ENCODE peak calls at places on chromosome 6, in seven cellular contexts. One of them, this sample, is unnamed.

GRCh38 chr6:7496266-7496875 is 45.1 kb upstream of the DSP start:
- DNase-seq in CD8-positive, alpha-beta T cell: no peak
- DNase-seq in GM23338: no peak
- DNase-seq in mesenchymal stem cell: no peak
- DNase-seq in pancreas: no peak
- DNase-seq in PC-3: peak; percentile 35
- DNase-seq in tibial nerve: no peak
- DNase-seq in this sample: no peak

GRCh38 chr6:139374357-139375238 is at the start of gene CITED2:
- DNase-seq in CD8-positive, alpha-beta T cell: peak; percentile 89
- DNase-seq in GM23338: peak; percentile 93
- DNase-seq in mesenchymal stem cell: peak; percentile 97
- DNase-seq in pancreas: peak; percentile 96
- DNase-seq in PC-3: peak; percentile 91
- DNase-seq in tibial nerve: peak; percentile 95
- DNase-seq in this sample: peak; percentile 90

GRCh38 chr6:39901670-39902069 is 32.6 kb downstream of the MOCS1 start:
- DNase-seq in CD8-positive, alpha-beta T cell: no peak
- DNase-seq in GM23338: no peak
- DNase-seq in mesenchymal stem cell: no peak
- DNase-seq in pancreas: no peak
- DNase-seq in PC-3: no peak
- DNase-seq in tibial nerve: no peak
- DNase-seq in this sample: no peak

GRCh38 chr6:7921071-7921470 is 10.5 kb upstream of the TXNDC5 start:
- DNase-seq in CD8-positive, alpha-beta T cell: no peak
- DNase-seq in GM23338: no peak
- DNase-seq in mesenchymal stem cell: no peak
- DNase-seq in pancreas: no peak
- DNase-seq in PC-3: no peak
- DNase-seq in tibial nerve: no peak
- DNase-seq in this sample: no peak

GRCh38 chr6:10713962-10714361 is 8.9 kb upstream of the TMEM14C start:
- DNase-seq in CD8-positive, alpha-beta T cell: no peak
- DNase-seq in GM23338: no peak
- DNase-seq in mesenchymal stem cell: no peak
- DNase-seq in pancreas: no peak
- DNase-seq in PC-3: no peak
- DNase-seq in tibial nerve: no peak
- DNase-seq in this sample: no peak

GRCh38 chr6:56693246-56693607 is 50.5 kb upstream of the DST start:
- DNase-seq in CD8-positive, alpha-beta T cell: no peak
- DNase-seq in GM23338: no peak
- DNase-seq in mesenchymal stem cell: peak; percentile 94
- DNase-seq in pancreas: no peak
- DNase-seq in PC-3: peak; percentile 89
- DNase-seq in tibial nerve: peak; percentile 83
- DNase-seq in this sample: no peak

GRCh38 chr6:79427721-79428120 is 109.5 kb downstream of the LCA5 start:
- DNase-seq in CD8-positive, alpha-beta T cell: no peak
- DNase-seq in GM23338: no peak
- DNase-seq in mesenchymal stem cell: no peak
- DNase-seq in pancreas: no peak
- DNase-seq in PC-3: no peak
- DNase-seq in tibial nerve: no peak
- DNase-seq in this sample: no peak

GRCh38 chr6:89443658-89444057 is 10.7 kb downstream of the ANKRD6 start:
- DNase-seq in CD8-positive, alpha-beta T cell: no peak
- DNase-seq in GM23338: no peak
- DNase-seq in mesenchymal stem cell: no peak
- DNase-seq in pancreas: no peak
- DNase-seq in PC-3: no peak
- DNase-seq in tibial nerve: no peak
- DNase-seq in this sample: no peak

GRCh38 chr6:71387179-71387578 is 98.6 kb downstream of the OGFRL1 start:
- DNase-seq in CD8-positive, alpha-beta T cell: no peak
- DNase-seq in GM23338: no peak
- DNase-seq in mesenchymal stem cell: peak; percentile 75
- DNase-seq in pancreas: no peak
- DNase-seq in PC-3: no peak
- DNase-seq in tibial nerve: no peak
- DNase-seq in this sample: no peak

GRCh38 chr6:68634503-68635411 is at the start of gene ADGRB3:
- DNase-seq in CD8-positive, alpha-beta T cell: peak; percentile 20
- DNase-seq in GM23338: peak; percentile 79
- DNase-seq in mesenchymal stem cell: peak; percentile 83
- DNase-seq in pancreas: peak; percentile 74
- DNase-seq in PC-3: peak; percentile 51
- DNase-seq in tibial nerve: peak; percentile 65
- DNase-seq in this sample: peak; percentile 68

GRCh38 chr6:55941713-55942112 is 66.3 kb upstream of the BMP5 start:
- DNase-seq in CD8-positive, alpha-beta T cell: no peak
- DNase-seq in GM23338: peak; percentile 13
- DNase-seq in mesenchymal stem cell: no peak
- DNase-seq in pancreas: no peak
- DNase-seq in PC-3: peak; percentile 43
- DNase-seq in tibial nerve: no peak
- DNase-seq in this sample: no peak

GRCh38 chr6:134245041-134245440 is 72.9 kb downstream of the SGK1 start:
- DNase-seq in CD8-positive, alpha-beta T cell: no peak
- DNase-seq in GM23338: no peak
- DNase-seq in mesenchymal stem cell: peak; percentile 20
- DNase-seq in pancreas: no peak
- DNase-seq in PC-3: peak; percentile 55
- DNase-seq in tibial nerve: no peak
- DNase-seq in this sample: peak; percentile 25

DNA sequence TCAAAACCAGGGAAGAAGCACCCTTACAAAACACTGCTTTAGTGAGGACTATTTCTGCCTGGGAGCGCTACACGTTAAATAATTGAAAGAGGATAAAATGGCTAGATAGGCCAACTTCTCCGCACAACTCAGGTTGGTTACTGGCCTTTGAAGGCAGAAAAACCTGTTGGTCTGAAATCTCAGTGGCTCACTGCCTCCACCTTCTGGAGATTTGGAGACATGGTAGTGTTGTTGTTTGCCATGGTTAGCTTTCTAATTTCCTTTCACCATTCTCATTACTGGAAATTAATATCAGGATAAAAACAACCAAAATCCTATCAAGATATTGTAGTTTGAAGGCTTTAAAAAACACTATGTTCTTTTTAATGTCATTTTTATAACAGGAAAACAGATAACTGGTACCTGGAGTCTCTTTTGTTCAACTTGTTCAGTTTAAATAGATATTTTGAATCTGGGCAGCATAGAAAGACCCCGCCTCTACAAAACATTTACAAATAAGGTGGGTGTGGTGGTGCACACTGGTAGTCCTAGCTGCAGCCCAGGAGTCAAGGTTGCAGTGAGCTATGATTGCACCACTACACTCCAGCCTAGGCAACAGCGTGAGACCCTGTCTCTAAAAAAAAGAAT is 27.5 kb upstream of the BCLAF1 start:
- DNase-seq in CD8-positive, alpha-beta T cell: peak; percentile 69
- DNase-seq in GM23338: peak; percentile 90
- DNase-seq in mesenchymal stem cell: peak; percentile 69
- DNase-seq in pancreas: no peak
- DNase-seq in PC-3: peak; percentile 75
- DNase-seq in tibial nerve: peak; percentile 50
- DNase-seq in this sample: peak; percentile 51
- H3K4me3 ChIP-seq in CD8-positive, alpha-beta T cell: no peak overlapping the region
- H3K4me3 ChIP-seq in GM23338: no peak overlapping the region
- H3K4me3 ChIP-seq in mesenchymal stem cell: no peak overlapping the region
- H3K4me3 ChIP-seq in pancreas: no peak overlapping the region
- H3K4me3 ChIP-seq in PC-3: no peak overlapping the region
- H3K4me3 ChIP-seq in tibial nerve: no peak overlapping the region
- H3K4me3 ChIP-seq in this sample: no peak overlapping the region

GRCh38 chr6:41700577-41701347 is 34.6 kb downstream of the TFEB start:
- DNase-seq in CD8-positive, alpha-beta T cell: no peak
- DNase-seq in GM23338: peak; percentile 57
- DNase-seq in mesenchymal stem cell: no peak
- DNase-seq in pancreas: no peak
- DNase-seq in PC-3: no peak
- DNase-seq in tibial nerve: no peak
- DNase-seq in this sample: no peak

GRCh38 chr6:41704656-41705328 is 30.6 kb downstream of the TFEB start:
- DNase-seq in CD8-positive, alpha-beta T cell: no peak
- DNase-seq in GM23338: no peak
- DNase-seq in mesenchymal stem cell: no peak
- DNase-seq in pancreas: no peak
- DNase-seq in PC-3: peak; percentile 27
- DNase-seq in tibial nerve: no peak
- DNase-seq in this sample: no peak

GRCh38 chr6:41704028-41704427 is 31.4 kb downstream of the TFEB start:
- DNase-seq in CD8-positive, alpha-beta T cell: no peak
- DNase-seq in GM23338: no peak
- DNase-seq in mesenchymal stem cell: no peak
- DNase-seq in pancreas: no peak
- DNase-seq in PC-3: no peak
- DNase-seq in tibial nerve: no peak
- DNase-seq in this sample: no peak

GRCh38 chr6:41702771-41703494 is 32.5 kb downstream of the TFEB start:
- DNase-seq in CD8-positive, alpha-beta T cell: no peak
- DNase-seq in GM23338: no peak
- DNase-seq in mesenchymal stem cell: no peak
- DNase-seq in pancreas: no peak
- DNase-seq in PC-3: no peak
- DNase-seq in tibial nerve: no peak
- DNase-seq in this sample: no peak

GRCh38 chr6:41702089-41702745 is 33.2 kb downstream of the TFEB start:
- DNase-seq in CD8-positive, alpha-beta T cell: no peak
- DNase-seq in GM23338: no peak
- DNase-seq in mesenchymal stem cell: no peak
- DNase-seq in pancreas: no peak
- DNase-seq in PC-3: no peak
- DNase-seq in tibial nerve: no peak
- DNase-seq in this sample: no peak
- H3K4me3 ChIP-seq in CD8-positive, alpha-beta T cell: no peak overlapping the region
- H3K4me3 ChIP-seq in GM23338: no peak overlapping the region
- H3K4me3 ChIP-seq in mesenchymal stem cell: no peak overlapping the region
- H3K4me3 ChIP-seq in pancreas: no peak overlapping the region
- H3K4me3 ChIP-seq in PC-3: no peak overlapping the region
- H3K4me3 ChIP-seq in tibial nerve: no peak overlapping the region
- H3K4me3 ChIP-seq in this sample: no peak overlapping the region

GRCh38 chr6:170552765-170553685 is at the start of gene PSMB1:
- DNase-seq in CD8-positive, alpha-beta T cell: peak; percentile 79
- DNase-seq in GM23338: peak; percentile 99
- DNase-seq in mesenchymal stem cell: peak; percentile 98
- DNase-seq in pancreas: peak; percentile 95
- DNase-seq in PC-3: peak; percentile 88
- DNase-seq in tibial nerve: peak; percentile 93
- DNase-seq in this sample: peak; percentile 83
- H3K4me3 ChIP-seq in CD8-positive, alpha-beta T cell: peak within 1 kb of the TSS; percentile 61
- H3K4me3 ChIP-seq in GM23338: peak within 1 kb of the TSS; percentile 92
- H3K4me3 ChIP-seq in mesenchymal stem cell: peak within 1 kb of the TSS; percentile 97
- H3K4me3 ChIP-seq in pancreas: peak within 1 kb of the TSS; percentile 77
- H3K4me3 ChIP-seq in PC-3: peak within 1 kb of the TSS; percentile 97
- H3K4me3 ChIP-seq in tibial nerve: peak within 1 kb of the TSS; percentile 86
- H3K4me3 ChIP-seq in this sample: peak within 1 kb of the TSS; percentile 96

DNA sequence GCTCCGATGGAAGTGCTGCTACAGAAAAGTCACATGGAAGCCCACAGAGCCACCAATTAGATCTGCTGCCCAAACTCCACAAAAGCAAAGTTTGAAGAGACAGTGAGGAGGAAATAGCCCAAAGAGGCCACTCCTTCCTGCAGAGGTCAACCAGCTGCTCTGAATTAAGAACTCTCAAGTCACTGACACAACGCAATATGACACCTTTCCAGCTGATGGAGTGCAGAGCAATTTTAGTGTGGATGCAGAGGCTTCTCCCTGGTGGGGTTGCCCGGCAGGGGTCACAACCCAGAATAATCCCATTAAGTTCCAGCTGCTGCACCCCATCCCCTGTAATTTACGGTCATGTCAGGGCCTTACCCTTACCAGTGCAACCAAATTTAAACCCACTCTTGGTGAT is 361.9 kb upstream of the JARID2 start:
- DNase-seq in CD8-positive, alpha-beta T cell: no peak
- DNase-seq in GM23338: peak; percentile 67
- DNase-seq in mesenchymal stem cell: peak; percentile 37
- DNase-seq in pancreas: no peak
- DNase-seq in PC-3: no peak
- DNase-seq in tibial nerve: no peak
- DNase-seq in this sample: no peak
- H3K4me3 ChIP-seq in CD8-positive, alpha-beta T cell: no peak overlapping the region
- H3K4me3 ChIP-seq in GM23338: no peak overlapping the region
- H3K4me3 ChIP-seq in mesenchymal stem cell: no peak overlapping the region
- H3K4me3 ChIP-seq in pancreas: no peak overlapping the region
- H3K4me3 ChIP-seq in PC-3: no peak overlapping the region
- H3K4me3 ChIP-seq in tibial nerve: no peak overlapping the region
- H3K4me3 ChIP-seq in this sample: no peak overlapping the region

GRCh38 chr6:28673417-28673799 is 147.7 kb downstream of the GPX5 start:
- DNase-seq in CD8-positive, alpha-beta T cell: no peak
- DNase-seq in GM23338: no peak
- DNase-seq in mesenchymal stem cell: no peak
- DNase-seq in pancreas: no peak
- DNase-seq in PC-3: no peak
- DNase-seq in tibial nerve: no peak
- DNase-seq in this sample: no peak

GRCh38 chr6:28675600-28675999 is 149.9 kb downstream of the GPX5 start:
- DNase-seq in CD8-positive, alpha-beta T cell: no peak
- DNase-seq in GM23338: no peak
- DNase-seq in mesenchymal stem cell: no peak
- DNase-seq in pancreas: no peak
- DNase-seq in PC-3: no peak
- DNase-seq in tibial nerve: no peak
- DNase-seq in this sample: no peak

GRCh38 chr6:28673800-28674671 is 148.4 kb downstream of the GPX5 start:
- DNase-seq in CD8-positive, alpha-beta T cell: peak; percentile 26
- DNase-seq in GM23338: peak; percentile 84
- DNase-seq in mesenchymal stem cell: peak; percentile 70
- DNase-seq in pancreas: no peak
- DNase-seq in PC-3: peak; percentile 92
- DNase-seq in tibial nerve: no peak
- DNase-seq in this sample: no peak
- H3K4me3 ChIP-seq in CD8-positive, alpha-beta T cell: no peak overlapping the region
- H3K4me3 ChIP-seq in GM23338: peak overlapping the region; percentile 75
- H3K4me3 ChIP-seq in mesenchymal stem cell: peak overlapping the region; percentile 50
- H3K4me3 ChIP-seq in pancreas: peak overlapping the region; percentile 17
- H3K4me3 ChIP-seq in PC-3: peak overlapping the region; percentile 73
- H3K4me3 ChIP-seq in tibial nerve: no peak overlapping the region
- H3K4me3 ChIP-seq in this sample: no peak overlapping the region

DNA sequence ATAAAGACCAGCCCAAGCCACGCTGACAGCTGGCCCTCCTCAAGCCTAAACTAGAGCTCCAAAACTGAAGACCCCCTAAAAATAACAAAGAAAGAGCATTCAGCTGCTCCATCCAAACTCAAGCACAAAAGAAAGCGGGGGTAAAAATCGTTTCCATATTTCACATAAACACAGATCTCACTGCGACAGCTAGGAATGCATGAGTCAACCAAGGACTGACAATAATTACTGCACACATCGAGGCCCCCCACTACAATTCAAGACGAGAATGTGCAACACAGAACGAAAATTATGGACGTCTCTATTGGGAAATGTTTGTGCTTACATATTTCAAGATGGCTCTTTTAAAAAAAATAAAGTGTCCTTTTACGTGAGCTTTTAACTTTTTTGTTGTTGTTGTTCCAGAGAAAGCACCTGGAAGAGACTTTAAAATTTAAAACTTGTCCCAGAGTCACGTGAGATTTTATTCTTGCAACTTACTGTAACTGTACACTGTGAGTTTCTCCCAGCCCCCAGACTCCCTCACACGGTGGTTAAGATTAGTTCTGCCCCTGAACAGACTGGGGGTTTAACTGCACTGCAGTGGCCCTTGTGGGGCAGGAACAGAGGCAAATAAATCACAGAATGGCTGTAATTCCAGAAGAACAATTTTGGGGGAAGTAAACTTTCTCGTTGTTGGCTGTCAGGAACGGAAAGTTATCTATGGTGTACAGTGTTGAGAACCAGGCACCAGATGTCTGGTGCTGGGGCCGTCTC is 30.9 kb downstream of the CNKSR3 start:
- DNase-seq in CD8-positive, alpha-beta T cell: no peak
- DNase-seq in GM23338: no peak
- DNase-seq in mesenchymal stem cell: peak; percentile 77
- DNase-seq in pancreas: no peak
- DNase-seq in PC-3: no peak
- DNase-seq in tibial nerve: no peak
- DNase-seq in this sample: no peak
- H3K4me3 ChIP-seq in CD8-positive, alpha-beta T cell: no peak overlapping the region
- H3K4me3 ChIP-seq in GM23338: no peak overlapping the region
- H3K4me3 ChIP-seq in mesenchymal stem cell: no peak overlapping the region
- H3K4me3 ChIP-seq in pancreas: no peak overlapping the region
- H3K4me3 ChIP-seq in PC-3: no peak overlapping the region
- H3K4me3 ChIP-seq in tibial nerve: no peak overlapping the region
- H3K4me3 ChIP-seq in this sample: no peak overlapping the region

This sample was measured in Jurkat, Clone E6-1.